ENCODE peak calls at places on chromosomes 5 and 9, in five cellular contexts. D, M, H, U and Y are unnamed samples.

GRCh38 chr9:133396952-133397351 is 20.8 kb downstream of the STKLD1 start:
- DNase-seq in D (no peak), M (no peak), H (no peak), U (no peak), Y (no peak)

GRCh38 chr5:176596689-176597416 is 13.1 kb downstream of the GPRIN1 start:
- DNase-seq in D (peak), M (peak), H (peak), U (peak), Y (no peak)

GRCh38 chr9:126521089-126521488 is 92.6 kb upstream of the LMX1B start:
- DNase-seq in D (peak), M (no peak), H (no peak), U (no peak), Y (no peak)

GRCh38 chr9:35645736-35646582 is 4.8 kb downstream of the SIT1 start:
- DNase-seq in D (no peak), M (no peak), H (no peak), U (peak), Y (no peak)

GRCh38 chr9:124345063-124345462 is 70.2 kb downstream of the PSMB7 start:
- DNase-seq in D (peak), M (no peak), H (no peak), U (no peak), Y (no peak)

GRCh38 chr5:154394328-154394727 is 51.5 kb upstream of the SAP30L start:
- DNase-seq in D (no peak), M (no peak), H (no peak), U (no peak), Y (no peak)

GRCh38 chr9:10613413-10613812 is 611 bp upstream of the PTPRD start:
- DNase-seq in D (no peak), M (no peak), H (no peak), U (no peak), Y (no peak)

GRCh38 chr5:52674815-52675545 is 112.7 kb upstream of the ITGA1 start:
- DNase-seq in D (no peak), M (no peak), H (no peak), U (peak), Y (no peak)

GRCh38 chr5:537621-538071 is 13.4 kb upstream of the SLC9A3 start:
- DNase-seq in D (peak), M (peak), H (no peak), U (no peak), Y (no peak)

GRCh38 chr9:124868511-124869465 is 6.9 kb downstream of the ARPC5L start:
- DNase-seq in D (peak), M (peak), H (peak), U (peak), Y (no peak)

GRCh38 chr5:168683927-168684295 is 104.7 kb upstream of the PANK3 start:
- DNase-seq in D (no peak), M (no peak), H (no peak), U (no peak), Y (no peak)

GRCh38 chr9:71795097-71795807 is 26.9 kb upstream of the CEMIP2 start:
- DNase-seq in D (no peak), M (no peak), H (peak), U (peak), Y (no peak)